ENCODE peak calls at places on chromosomes 13 and 19, in ten cellular contexts. C, O, E, T, F, Y, V, B, W and D are unnamed samples.

GRCh38 chr13:31896427-31896826 is 135.1 kb upstream of the FRY start:
- DNase-seq in C (no peak), O (peak), E (peak), T (no peak), F (no peak), Y (peak), V (peak), B (no peak), W (peak), D (peak)

GRCh38 chr13:114076329-114076761 is 56.1 kb downstream of the RASA3 start:
- DNase-seq in C (peak), O (no peak), E (no peak), T (no peak), F (no peak), Y (no peak), V (no peak), B (no peak), W (no peak), D (no peak)

GRCh38 chr13:75908137-75908536 is 272.0 kb downstream of the LMO7 start:
- DNase-seq in C (no peak), O (no peak), E (no peak), T (no peak), F (no peak), Y (peak), V (no peak), B (no peak), W (no peak), D (no peak)

GRCh38 chr13:36282818-36283432 is 14.7 kb downstream of the CCDC169 start:
- DNase-seq in C (no peak), O (no peak), E (peak), T (no peak), F (peak), Y (peak), V (no peak), B (no peak), W (peak), D (no peak)

GRCh38 chr19:47112166-47112663 is 1.4 kb downstream of the ZC3H4 start:
- DNase-seq in C (peak), O (peak), E (peak), T (peak), F (peak), Y (peak), V (no peak), B (peak), W (peak), D (peak)

GRCh38 chr13:112943309-112944125 is 25.5 kb upstream of the MCF2L start:
- DNase-seq in C (no peak), O (no peak), E (peak), T (peak), F (peak), Y (peak), V (no peak), B (peak), W (peak), D (no peak)

GRCh38 chr13:21976159-21976558 is 305.3 kb downstream of the FGF9 start:
- DNase-seq in C (no peak), O (no peak), E (no peak), T (no peak), F (no peak), Y (no peak), V (no peak), B (no peak), W (no peak), D (no peak)

GRCh38 chr13:39538826-39539555 is 64.0 kb downstream of the LHFPL6 start:
- DNase-seq in C (no peak), O (peak), E (no peak), T (no peak), F (no peak), Y (peak), V (no peak), B (no peak), W (no peak), D (no peak)

GRCh38 chr19:30566681-30567420 is 194.7 kb downstream of the ZNF536 start:
- DNase-seq in C (no peak), O (no peak), E (no peak), T (no peak), F (no peak), Y (no peak), V (no peak), B (no peak), W (no peak), D (no peak)

GRCh38 chr13:86655561-86655960 is 856.3 kb upstream of the SLITRK6 start:
- DNase-seq in C (no peak), O (no peak), E (no peak), T (no peak), F (no peak), Y (no peak), V (no peak), B (no peak), W (no peak), D (no peak)

GRCh38 chr13:110520431-110521295 is 40.9 kb downstream of the RAB20 start:
- DNase-seq in C (peak), O (peak), E (no peak), T (no peak), F (no peak), Y (peak), V (no peak), B (peak), W (no peak), D (peak)

GRCh38 chr19:33282036-33282686 is 20.2 kb downstream of the CEBPA start:
- DNase-seq in C (peak), O (no peak), E (no peak), T (no peak), F (no peak), Y (peak), V (no peak), B (no peak), W (no peak), D (no peak)

GRCh38 chr13:29754486-29754806 is 96.0 kb downstream of the UBL3 start:
- DNase-seq in C (no peak), O (peak), E (no peak), T (peak), F (no peak), Y (peak), V (no peak), B (no peak), W (no peak), D (no peak)

GRCh38 chr19:5048727-5049553 is 80.0 kb downstream of the KDM4B start:
- DNase-seq in C (peak), O (peak), E (no peak), T (no peak), F (no peak), Y (peak), V (no peak), B (no peak), W (no peak), D (peak)

GRCh38 chr19:39543477-39543857 is 3.5 kb upstream of the EID2 start:
- DNase-seq in C (no peak), O (no peak), E (no peak), T (no peak), F (peak), Y (no peak), V (no peak), B (no peak), W (peak), D (no peak)

GRCh38 chr13:43546260-43546659 is 240.5 kb downstream of the ENOX1 start:
- DNase-seq in C (peak), O (no peak), E (no peak), T (no peak), F (no peak), Y (peak), V (no peak), B (no peak), W (no peak), D (no peak)

GRCh38 chr19:48795855-48796142 is 15.0 kb downstream of the BCAT2 start:
- DNase-seq in C (peak), O (no peak), E (peak), T (no peak), F (no peak), Y (no peak), V (no peak), B (no peak), W (no peak), D (no peak)

GRCh38 chr13:52053460-52053859 is 29.0 kb downstream of the UTP14C start:
- DNase-seq in C (no peak), O (no peak), E (no peak), T (no peak), F (peak), Y (no peak), V (peak), B (no peak), W (no peak), D (no peak)

GRCh38 chr19:15253513-15253912 is 21.3 kb upstream of the EPHX3 start:
- DNase-seq in C (peak), O (no peak), E (no peak), T (no peak), F (no peak), Y (no peak), V (no peak), B (no peak), W (no peak), D (no peak)

GRCh38 chr13:113192902-113193301 is 15.6 kb downstream of the PCID2 start:
- DNase-seq in C (no peak), O (peak), E (no peak), T (no peak), F (peak), Y (peak), V (no peak), B (no peak), W (peak), D (no peak)

GRCh38 chr19:19499272-19499995 is 15.9 kb downstream of the TSSK6 start:
- DNase-seq in C (no peak), O (no peak), E (no peak), T (no peak), F (no peak), Y (no peak), V (no peak), B (no peak), W (no peak), D (no peak)

GRCh38 chr13:35283856-35284255 is 192.6 kb downstream of the MAB21L1 start:
- DNase-seq in C (no peak), O (no peak), E (no peak), T (no peak), F (no peak), Y (peak), V (no peak), B (no peak), W (peak), D (no peak)

GRCh38 chr13:93963266-93964131 is 516.0 kb downstream of the DCT start:
- DNase-seq in C (no peak), O (peak), E (no peak), T (no peak), F (no peak), Y (peak), V (no peak), B (no peak), W (no peak), D (no peak)

GRCh38 chr13:93151277-93151676 is 75.3 kb upstream of the GPC6 start:
- DNase-seq in C (no peak), O (peak), E (no peak), T (no peak), F (peak), Y (peak), V (peak), B (no peak), W (peak), D (no peak)

GRCh38 chr13:51867062-51867461 is 5.3 kb downstream of the CCDC70 start:
- DNase-seq in C (no peak), O (no peak), E (no peak), T (no peak), F (no peak), Y (no peak), V (no peak), B (no peak), W (no peak), D (no peak)

GRCh38 chr13:39317284-39317683 is 279.0 kb downstream of the NHLRC3 start:
- DNase-seq in C (peak), O (peak), E (no peak), T (no peak), F (no peak), Y (peak), V (no peak), B (peak), W (peak), D (no peak)

GRCh38 chr19:7857727-7858701 is 16.2 kb downstream of the PRR36 start:
- DNase-seq in C (no peak), O (no peak), E (no peak), T (peak), F (no peak), Y (no peak), V (no peak), B (no peak), W (no peak), D (no peak)

GRCh38 chr13:112132619-112133018 is 65.7 kb downstream of the SOX1 start:
- DNase-seq in C (no peak), O (no peak), E (no peak), T (no peak), F (no peak), Y (no peak), V (no peak), B (no peak), W (no peak), D (peak)

GRCh38 chr13:18943721-18944391 is 237.8 kb downstream of the TUBA3C start:
- DNase-seq in C (no peak), O (no peak), E (no peak), T (no peak), F (no peak), Y (no peak), V (no peak), B (no peak), W (no peak), D (no peak)

GRCh38 chr13:19781526-19781925 is 1.2 kb downstream of the PSPC1 start:
- DNase-seq in C (no peak), O (no peak), E (peak), T (no peak), F (no peak), Y (no peak), V (no peak), B (no peak), W (no peak), D (no peak)

GRCh38 chr19:37506387-37507166 is at the start of gene ZNF793:
- DNase-seq in C (peak), O (peak), E (peak), T (peak), F (peak), Y (peak), V (no peak), B (peak), W (peak), D (peak)

GRCh38 chr13:24986826-24987225 is 109.1 kb upstream of the PABPC3 start:
- DNase-seq in C (no peak), O (no peak), E (no peak), T (no peak), F (no peak), Y (no peak), V (no peak), B (no peak), W (no peak), D (no peak)

GRCh38 chr19:35558400-35559280 is 4.8 kb downstream of the ATP4A start:
- DNase-seq in C (no peak), O (no peak), E (no peak), T (no peak), F (no peak), Y (no peak), V (no peak), B (no peak), W (no peak), D (no peak)

GRCh38 chr19:51948979-51949378 is 21.7 kb downstream of the ZNF613 start:
- DNase-seq in C (no peak), O (peak), E (no peak), T (peak), F (no peak), Y (peak), V (no peak), B (peak), W (no peak), D (no peak)

GRCh38 chr19:42370068-42370520 is 20.0 kb downstream of the CNFN start:
- DNase-seq in C (no peak), O (no peak), E (no peak), T (peak), F (no peak), Y (no peak), V (no peak), B (no peak), W (no peak), D (no peak)
- TF ChIP-seq CTCF in C (no peak), O (no peak), E (no peak), T (no peak), F (no peak), Y (no peak), V (no peak), B (no peak), W (no peak), D (no peak)

GRCh38 chr19:10680545-10681135 is 20.6 kb upstream of the QTRT1 start:
- DNase-seq in C (no peak), O (no peak), E (no peak), T (no peak), F (no peak), Y (no peak), V (no peak), B (no peak), W (no peak), D (no peak)
- TF ChIP-seq CTCF in C (no peak), O (no peak), E (no peak), T (no peak), F (no peak), Y (no peak), V (no peak), B (no peak), W (no peak), D (no peak)

GRCh38 chr19:13069415-13070369 is 33.0 kb downstream of the LYL1 start:
- DNase-seq in C (no peak), O (no peak), E (no peak), T (no peak), F (no peak), Y (no peak), V (no peak), B (no peak), W (no peak), D (no peak)
- TF ChIP-seq CTCF in C (no peak), O (peak), E (no peak), T (no peak), F (no peak), Y (no peak), V (no peak), B (no peak), W (no peak), D (no peak)

GRCh38 chr19:6751189-6751588 is 11.7 kb downstream of the TRIP10 start:
- DNase-seq in C (no peak), O (no peak), E (no peak), T (no peak), F (no peak), Y (no peak), V (no peak), B (no peak), W (no peak), D (no peak)

GRCh38 chr19:6754653-6755463 is 12.4 kb downstream of the SH2D3A start:
- DNase-seq in C (no peak), O (no peak), E (no peak), T (no peak), F (no peak), Y (no peak), V (no peak), B (no peak), W (no peak), D (no peak)

GRCh38 chr19:6754136-6754535 is 13.1 kb downstream of the SH2D3A start:
- DNase-seq in C (no peak), O (no peak), E (no peak), T (no peak), F (no peak), Y (no peak), V (no peak), B (no peak), W (no peak), D (no peak)

GRCh38 chr19:6752257-6753177 is 13.0 kb downstream of the TRIP10 start:
- DNase-seq in C (no peak), O (no peak), E (no peak), T (peak), F (no peak), Y (no peak), V (no peak), B (no peak), W (no peak), D (no peak)

DNA sequence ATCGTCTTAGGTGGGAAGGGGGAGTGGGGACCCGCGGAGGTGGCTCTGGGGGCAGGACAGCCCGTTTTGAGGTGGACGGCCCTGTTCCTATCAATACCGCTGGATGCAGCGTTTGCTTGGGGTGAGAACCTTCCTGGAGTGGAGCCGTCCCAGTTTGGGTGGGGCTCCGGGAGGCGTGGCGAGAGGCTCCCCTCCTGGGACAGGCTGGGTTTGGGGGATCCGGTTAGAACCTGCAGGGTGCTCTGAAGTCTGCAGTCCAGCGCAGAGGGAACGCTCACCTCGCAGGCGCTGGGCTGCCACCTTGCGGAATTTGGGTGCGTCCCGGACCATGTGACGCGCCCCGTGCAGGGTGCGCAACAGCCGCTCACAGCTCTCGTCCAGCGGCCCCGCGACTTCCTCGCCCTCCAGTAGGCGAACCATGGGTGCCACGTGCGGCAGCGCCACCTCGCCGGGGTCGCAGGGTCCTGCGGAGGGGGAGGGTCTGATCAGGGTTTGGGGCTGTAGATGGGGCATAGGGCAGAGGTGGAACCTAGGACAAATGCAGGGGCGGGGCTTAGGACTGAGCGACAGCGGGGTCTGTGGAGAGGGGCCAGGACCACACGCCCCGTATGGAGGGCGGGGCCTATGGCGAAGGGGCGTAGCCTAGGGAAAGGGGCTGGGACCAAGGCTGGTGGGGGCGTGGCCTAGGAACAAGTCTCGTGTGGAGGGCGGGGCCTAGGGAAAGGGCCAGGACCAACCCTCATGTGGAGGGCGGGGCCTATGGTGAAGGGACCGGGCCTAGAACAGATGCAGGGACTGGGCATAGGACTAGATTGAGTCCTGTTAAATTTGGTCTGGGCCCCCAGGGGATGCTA is 13.8 kb downstream of the SH2D3A start:
- DNase-seq in C (peak), O (peak), E (peak), T (peak), F (peak), Y (peak), V (no peak), B (peak), W (no peak), D (peak)
- TF ChIP-seq CTCF in C (peak), O (peak), E (peak), T (no peak), F (no peak), Y (peak), V (peak), B (no peak), W (no peak), D (no peak)

DNA sequence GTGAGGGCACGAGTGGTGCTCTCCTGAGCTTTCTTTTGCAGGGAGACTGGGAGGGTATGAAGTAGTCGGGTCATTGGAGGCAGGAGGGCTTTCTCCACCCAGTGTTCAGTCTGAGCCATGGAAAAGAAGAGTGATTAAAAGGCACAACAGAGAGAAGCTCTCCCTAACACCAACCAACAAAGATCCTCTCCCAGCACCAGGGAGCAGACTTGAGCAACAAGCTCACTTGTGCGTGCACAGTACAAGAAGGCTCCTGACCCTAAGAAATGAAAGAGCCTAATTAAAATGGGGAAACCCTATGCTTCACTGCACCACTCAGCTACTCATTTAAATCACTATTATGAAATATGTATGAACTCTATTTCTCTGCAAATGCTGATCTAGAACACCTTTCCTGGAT is 276.3 kb upstream of the SOX21 start:
- DNase-seq in C (no peak), O (no peak), E (no peak), T (no peak), F (no peak), Y (no peak), V (no peak), B (no peak), W (no peak), D (no peak)
- TF ChIP-seq CTCF in C (no peak), O (peak), E (no peak), T (no peak), F (no peak), Y (no peak), V (no peak), B (no peak), W (no peak), D (no peak)

DNA sequence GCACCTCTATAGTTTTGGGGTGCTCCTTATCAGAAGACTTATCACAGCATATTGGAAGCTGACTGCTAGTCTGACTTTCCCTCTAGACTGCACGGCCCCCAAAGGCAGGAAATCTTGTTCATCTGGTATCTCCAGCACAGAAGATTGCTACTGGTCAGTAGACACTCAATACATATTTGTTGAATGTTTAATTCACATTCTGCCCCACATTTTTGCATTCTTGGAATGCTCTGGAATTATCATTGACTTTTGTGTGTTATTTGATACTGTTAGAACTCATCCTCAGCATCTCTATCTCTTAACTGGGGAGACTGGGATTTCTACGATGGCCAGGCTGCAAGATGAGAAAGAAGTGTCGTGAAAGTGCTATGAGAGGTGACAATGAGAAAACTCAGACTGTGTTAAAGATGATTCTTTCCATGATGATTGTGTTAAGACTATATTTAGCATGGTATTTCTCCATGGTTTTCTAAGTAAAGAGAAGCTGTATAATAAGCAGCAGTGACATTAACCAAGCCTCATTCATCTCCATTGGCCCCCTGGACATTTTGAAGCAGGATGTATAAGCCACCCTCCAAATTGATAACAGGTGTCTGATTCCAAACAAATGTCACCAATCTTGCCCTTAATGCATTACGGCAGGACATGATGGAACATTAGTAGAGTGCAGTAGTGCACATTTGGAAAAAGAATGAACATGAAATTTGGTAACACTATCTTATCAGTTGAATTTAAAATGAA is 440.9 kb downstream of the RFC3 start:
- DNase-seq in C (no peak), O (peak), E (no peak), T (no peak), F (no peak), Y (peak), V (no peak), B (no peak), W (no peak), D (no peak)
- TF ChIP-seq CTCF in C (no peak), O (no peak), E (no peak), T (no peak), F (no peak), Y (no peak), V (no peak), B (no peak), W (no peak), D (no peak)